ENCODE peak calls at places on chromosomes 3 and 15, in five cellular contexts. One of them, this sample, is unnamed.
A peak's percentile ranks its signal among the peaks of the same experiment; 100 is the strongest.

GRCh38 chr15:37102315-37103021 is 2.1 kb upstream of the MEIS2 start:
- DNase-seq in GM23248: peak; percentile 60
- DNase-seq in AG09319: no peak
- DNase-seq in H4: no peak
- DNase-seq in EH: peak; percentile 51
- DNase-seq in this sample: no peak

GRCh38 chr15:70608156-70608555 is 155.2 kb downstream of the UACA start:
- DNase-seq in AG09319: no peak
- DNase-seq in H4: no peak
- DNase-seq in GM23248: no peak
- DNase-seq in EH: peak; percentile 29
- DNase-seq in this sample: no peak

GRCh38 chr3:6807967-6808588 is 52.8 kb upstream of the GRM7 start:
- DNase-seq in H4: peak; percentile 53
- DNase-seq in EH: no peak
- DNase-seq in GM23248: peak; percentile 0
- DNase-seq in AG09319: no peak
- DNase-seq in this sample: no peak

GRCh38 chr3:154135511-154136173 is 14.5 kb downstream of the ARHGEF26 start:
- DNase-seq in GM23248: no peak
- DNase-seq in AG09319: no peak
- DNase-seq in EH: no peak
- DNase-seq in H4: no peak
- DNase-seq in this sample: no peak

GRCh38 chr3:13069495-13069894 is 3.7 kb downstream of the IQSEC1 start:
- DNase-seq in EH: no peak
- DNase-seq in AG09319: no peak
- DNase-seq in GM23248: no peak
- DNase-seq in H4: no peak
- DNase-seq in this sample: no peak

GRCh38 chr3:66985336-66985920 is 12.7 kb upstream of the KBTBD8 start:
- DNase-seq in H4: no peak
- DNase-seq in AG09319: no peak
- DNase-seq in GM23248: peak; percentile 13
- DNase-seq in EH: no peak
- DNase-seq in this sample: no peak

GRCh38 chr3:42731476-42732195 is 29.0 kb upstream of the HHATL start:
- DNase-seq in AG09319: no peak
- DNase-seq in GM23248: no peak
- DNase-seq in EH: no peak
- DNase-seq in H4: no peak
- DNase-seq in this sample: no peak

GRCh38 chr15:59349715-59350420 is 22.8 kb downstream of the MYO1E start:
- DNase-seq in H4: peak; percentile 84
- DNase-seq in EH: peak; percentile 94
- DNase-seq in GM23248: peak; percentile 96
- DNase-seq in AG09319: no peak
- DNase-seq in this sample: no peak

GRCh38 chr3:138729279-138729678 is 105.4 kb downstream of the PIK3CB start:
- DNase-seq in H4: no peak
- DNase-seq in AG09319: no peak
- DNase-seq in GM23248: no peak
- DNase-seq in EH: peak; percentile 2
- DNase-seq in this sample: no peak

GRCh38 chr3:126082334-126083137 is 1.4 kb downstream of the SLC41A3 start:
- DNase-seq in H4: no peak
- DNase-seq in EH: no peak
- DNase-seq in GM23248: no peak
- DNase-seq in AG09319: no peak
- DNase-seq in this sample: no peak

GRCh38 chr3:114732353-114732752 is 414.7 kb downstream of the ZBTB20 start:
- DNase-seq in GM23248: no peak
- DNase-seq in EH: no peak
- DNase-seq in AG09319: no peak
- DNase-seq in H4: no peak
- DNase-seq in this sample: no peak

GRCh38 chr3:99669879-99670555 is 31.6 kb downstream of the COL8A1 start:
- DNase-seq in H4: no peak
- DNase-seq in GM23248: peak; percentile 83
- DNase-seq in AG09319: no peak
- DNase-seq in EH: peak; percentile 59
- DNase-seq in this sample: no peak

GRCh38 chr3:127674099-127674792 is 1.5 kb downstream of the ABTB1 start:
- DNase-seq in EH: no peak
- DNase-seq in H4: no peak
- DNase-seq in GM23248: no peak
- DNase-seq in AG09319: no peak
- DNase-seq in this sample: no peak

GRCh38 chr3:71309342-71309741 is 274.2 kb downstream of the FOXP1 start:
- DNase-seq in GM23248: peak; percentile 31
- DNase-seq in H4: no peak
- DNase-seq in AG09319: no peak
- DNase-seq in EH: peak; percentile 59
- DNase-seq in this sample: no peak

GRCh38 chr3:116053017-116053416 is 392.3 kb downstream of the LSAMP start:
- DNase-seq in GM23248: no peak
- DNase-seq in EH: no peak
- DNase-seq in AG09319: no peak
- DNase-seq in H4: no peak
- DNase-seq in this sample: no peak

GRCh38 chr15:60673918-60674558 is 195.1 kb upstream of the ICE2 start:
- DNase-seq in GM23248: peak; percentile 98
- DNase-seq in EH: peak; percentile 88
- DNase-seq in AG09319: peak; percentile 60
- DNase-seq in H4: peak; percentile 78
- DNase-seq in this sample: peak; percentile 65

GRCh38 chr3:161305095-161305991 is 66.0 kb downstream of the SPTSSB start:
- DNase-seq in H4: peak; percentile 12
- DNase-seq in AG09319: no peak
- DNase-seq in GM23248: peak; percentile 56
- DNase-seq in EH: peak; percentile 36
- DNase-seq in this sample: no peak

GRCh38 chr3:188594137-188594536 is 440.2 kb downstream of the LPP start:
- DNase-seq in EH: peak; percentile 98
- DNase-seq in AG09319: peak; percentile 57
- DNase-seq in GM23248: peak; percentile 87
- DNase-seq in H4: no peak
- DNase-seq in this sample: no peak

GRCh38 chr3:112990672-112991602 is at the start of gene GTPBP8:
- DNase-seq in AG09319: peak; percentile 54
- DNase-seq in EH: peak; percentile 86
- DNase-seq in GM23248: peak; percentile 97
- DNase-seq in H4: peak; percentile 88
- DNase-seq in this sample: peak; percentile 87

GRCh38 chr3:94043285-94043684 is 14.9 kb upstream of the STX19 start:
- DNase-seq in H4: no peak
- DNase-seq in AG09319: no peak
- DNase-seq in GM23248: peak; percentile 12
- DNase-seq in EH: no peak
- DNase-seq in this sample: no peak

GRCh38 chr3:175238848-175239247 is 379.7 kb downstream of the NAALADL2 start:
- DNase-seq in GM23248: no peak
- DNase-seq in EH: no peak
- DNase-seq in H4: no peak
- DNase-seq in AG09319: no peak
- DNase-seq in this sample: no peak

GRCh38 chr3:146035366-146035765 is 125.6 kb downstream of the PLOD2 start:
- DNase-seq in GM23248: peak; percentile 59
- DNase-seq in AG09319: peak; percentile 49
- DNase-seq in EH: peak; percentile 56
- DNase-seq in H4: peak; percentile 23
- DNase-seq in this sample: no peak